ENCODE peak calls at places on chromosome 12, in four cellular contexts. H is lower lobe of right lung, N is GM19239, R is HFFc6. W is an unnamed sample.

GRCh38 chr12:123889000-123889399 is 83.6 kb downstream of the CCDC92 start:
- DNase-seq in H (no peak), N (no peak), R (no peak), W (no peak)

GRCh38 chr12:96986883-96987523 is 79.9 kb downstream of the NEDD1 start:
- DNase-seq in H (no peak), N (no peak), R (peak; percentile 7), W (peak; percentile 47)

GRCh38 chr12:96886998-96887677 is 19.9 kb upstream of the NEDD1 start:
- DNase-seq in H (no peak), N (no peak), R (no peak), W (no peak)

GRCh38 chr12:31853977-31854376 is 105.2 kb upstream of the RESF1 start:
- DNase-seq in H (no peak), N (no peak), R (no peak), W (no peak)

GRCh38 chr12:77686760-77687159 is 143.9 kb upstream of the NAV3 start:
- DNase-seq in H (no peak), N (no peak), R (no peak), W (no peak)

GRCh38 chr12:56119361-56119796 is 1.3 kb downstream of the ZC3H10 start:
- DNase-seq in H (no peak), N (peak; percentile 44), R (peak; percentile 90), W (peak; percentile 84)

GRCh38 chr12:116529686-116530085 is 29.5 kb upstream of the MAP1LC3B2 start:
- DNase-seq in H (no peak), N (no peak), R (no peak), W (peak; percentile 24)

GRCh38 chr12:103809154-103809553 is 31.9 kb downstream of the NT5DC3 start:
- DNase-seq in H (no peak), N (no peak), R (no peak), W (no peak)

GRCh38 chr12:26732010-26732908 is 100.7 kb downstream of the ITPR2 start:
- DNase-seq in H (no peak), N (no peak), R (no peak), W (no peak)

GRCh38 chr12:118299791-118300460 is 72.8 kb downstream of the TAOK3 start:
- DNase-seq in H (no peak), N (no peak), R (no peak), W (no peak)

GRCh38 chr12:9039397-9039977 is 50.1 kb downstream of the KLRG1 start:
- DNase-seq in H (no peak), N (peak; percentile 29), R (peak; percentile 62), W (peak; percentile 74)

GRCh38 chr12:75207338-75208083 is 2.1 kb downstream of the KCNC2 start:
- DNase-seq in H (peak; percentile 35), N (no peak), R (no peak), W (peak; percentile 6)

GRCh38 chr12:10101042-10101579 is 2.3 kb upstream of the CLEC1A start:
- DNase-seq in H (no peak), N (no peak), R (peak; percentile 74), W (peak; percentile 77)

GRCh38 chr12:53344824-53345485 is 8.8 kb upstream of the SP7 start:
- DNase-seq in H (peak; percentile 75), N (peak; percentile 85), R (peak; percentile 37), W (peak; percentile 91)

GRCh38 chr12:50017047-50017446 is 8.2 kb downstream of the RACGAP1 start:
- DNase-seq in H (no peak), N (no peak), R (peak; percentile 75), W (peak; percentile 79)

GRCh38 chr12:79444089-79444488 is 246.7 kb downstream of the PAWR start:
- DNase-seq in H (no peak), N (no peak), R (no peak), W (peak; percentile 19)

GRCh38 chr12:115341442-115341841 is 657.5 kb upstream of the TBX3 start:
- DNase-seq in H (no peak), N (no peak), R (peak; percentile 99), W (peak; percentile 93)

GRCh38 chr12:4153343-4153892 is 120.1 kb upstream of the CCND2 start:
- DNase-seq in H (no peak), N (no peak), R (no peak), W (no peak)

GRCh38 chr12:121805800-121806555 is 2.2 kb downstream of the SETD1B start:
- DNase-seq in H (no peak), N (no peak), R (no peak), W (no peak)

GRCh38 chr12:65308001-65308400 is 29.5 kb downstream of the MSRB3 start:
- DNase-seq in H (no peak), N (no peak), R (peak; percentile 13), W (no peak)

GRCh38 chr12:89244536-89244935 is 107.8 kb downstream of the DUSP6 start:
- DNase-seq in H (no peak), N (no peak), R (no peak), W (peak; percentile 14)

GRCh38 chr12:51888316-51889215 is 663 bp downstream of the ANKRD33 start:
- DNase-seq in H (no peak), N (no peak), R (no peak), W (no peak)

GRCh38 chr12:6092784-6093722 is 31.4 kb downstream of the VWF start:
- DNase-seq in H (peak; percentile 81), N (no peak), R (peak; percentile 89), W (peak; percentile 89)